ENCODE peak calls at places on chromosomes 5 and 9, in ten cellular contexts. D, O, T, W, N, Y, H, Z, S and M are unnamed samples.

GRCh38 chr5:9869616-9870288 is 239.6 kb upstream of the TAS2R1 start:
- DNase-seq in S (no peak), Z (no peak), N (no peak), H (no peak), Y (no peak), W (no peak), T (no peak), O (no peak), D (no peak), M (no peak)

GRCh38 chr5:1276930-1277329 is 17.9 kb downstream of the TERT start:
- DNase-seq in N (no peak), O (no peak), T (no peak), Y (no peak), Z (no peak), S (no peak), H (no peak), W (no peak), D (no peak), M (no peak)

GRCh38 chr9:115036691-115037090 is 81.3 kb downstream of the TNC start:
- DNase-seq in Y (no peak), N (no peak), D (no peak), O (no peak), H (no peak), T (no peak), W (no peak), S (no peak), Z (no peak), M (no peak)

GRCh38 chr5:74442466-74442865 is 198.1 kb downstream of the ENC1 start:
- DNase-seq in D (no peak), T (no peak), Z (no peak), W (no peak), Y (no peak), O (no peak), H (no peak), S (no peak), N (no peak), M (peak; percentile 23)

GRCh38 chr5:172877496-172878260 is 43.6 kb downstream of the ERGIC1 start:
- DNase-seq in N (no peak), O (no peak), T (no peak), H (no peak), W (no peak), S (no peak), Y (no peak), Z (no peak), D (no peak), M (no peak)

GRCh38 chr9:131103535-131103934 is 7.2 kb downstream of the AIF1L start:
- DNase-seq in D (no peak), S (no peak), W (no peak), H (no peak), O (no peak), Z (no peak), T (no peak), Y (no peak), N (no peak), M (no peak)

GRCh38 chr5:119301210-119301609 is 54.6 kb upstream of the TNFAIP8 start:
- DNase-seq in T (no peak), D (no peak), H (no peak), O (no peak), Y (no peak), W (no peak), N (no peak), Z (no peak), S (no peak), M (no peak)

GRCh38 chr5:143052967-143053682 is 282.9 kb downstream of the ARHGAP26 start:
- DNase-seq in Z (no peak), T (no peak), N (no peak), W (no peak), S (no peak), D (no peak), Y (no peak), H (no peak), O (no peak), M (no peak)

GRCh38 chr9:117400131-117400530 is 14.7 kb downstream of the ASTN2 start:
- DNase-seq in W (no peak), O (peak; percentile 97), Y (no peak), D (no peak), T (peak; percentile 87), S (no peak), Z (no peak), N (no peak), H (no peak), M (peak; percentile 99)

GRCh38 chr9:71824242-71824641 is 55.9 kb upstream of the CEMIP2 start:
- DNase-seq in O (no peak), W (no peak), Z (no peak), H (no peak), T (no peak), Y (no peak), S (no peak), N (no peak), D (no peak), M (no peak)

GRCh38 chr9:13035822-13036221 is 243.7 kb downstream of the MPDZ start:
- DNase-seq in Y (no peak), T (no peak), W (no peak), Z (no peak), N (no peak), S (no peak), D (no peak), H (no peak), O (no peak), M (no peak)

GRCh38 chr5:61132559-61132958 is 29.7 kb downstream of the SMIM15 start:
- DNase-seq in Y (no peak), T (no peak), O (no peak), Z (no peak), W (no peak), D (no peak), N (no peak), S (no peak), H (no peak), M (no peak)

GRCh38 chr5:78597858-78598415 is 50.6 kb downstream of the LHFPL2 start:
- DNase-seq in O (no peak), T (no peak), D (no peak), Z (no peak), H (no peak), S (no peak), Y (no peak), W (no peak), N (no peak), M (no peak)

GRCh38 chr9:137461316-137461662 is 2.2 kb upstream of the NSMF start:
- DNase-seq in O (no peak), W (no peak), Z (peak; percentile 25), T (no peak), D (no peak), H (no peak), S (no peak), Y (no peak), N (no peak), M (no peak)

GRCh38 chr5:126178521-126178920 is 244.7 kb upstream of the GRAMD2B start:
- DNase-seq in N (no peak), Y (no peak), O (no peak), S (no peak), W (no peak), T (no peak), Z (peak; percentile 28), D (no peak), H (no peak), M (no peak)

GRCh38 chr5:103117471-103117991 is 2.4 kb downstream of the GIN1 start:
- DNase-seq in S (no peak), W (no peak), O (no peak), H (no peak), D (no peak), N (no peak), T (no peak), Y (no peak), Z (no peak), M (no peak)

GRCh38 chr9:17837931-17838330 is 259.1 kb downstream of the SH3GL2 start:
- DNase-seq in Z (no peak), T (no peak), N (no peak), O (no peak), W (no peak), H (no peak), S (no peak), D (no peak), Y (peak; percentile 6), M (peak; percentile 9)

GRCh38 chr5:104998572-104998971 is 1436.0 kb upstream of the NUDT12 start:
- DNase-seq in N (no peak), Z (no peak), S (no peak), D (no peak), T (no peak), H (no peak), Y (no peak), W (no peak), O (no peak), M (no peak)